ENCODE peak calls at places on chromosome 14, in nine cellular contexts. J, W, Y, U, O, M, Z, I and H are unnamed samples.

GRCh38 chr14:106039400-106039799 is 513.0 kb downstream of the TMEM121 start:
- DNase-seq in I (peak; percentile 66), O (peak; percentile 7), U (no peak), W (no peak), M (no peak), Z (no peak), Y (no peak), J (peak; percentile 30), H (no peak)

GRCh38 chr14:72402429-72402772 is 470.2 kb downstream of the RGS6 start:
- DNase-seq in U (no peak), O (no peak), J (no peak), Y (no peak), Z (no peak), M (no peak), I (no peak), W (no peak), H (no peak)

GRCh38 chr14:20455355-20456300 is 602 bp downstream of the APEX1 start:
- DNase-seq in J (no peak), Z (no peak), W (peak; percentile 64), M (peak; percentile 93), I (no peak), Y (no peak), U (no peak), O (no peak), H (no peak)

GRCh38 chr14:66923251-66923650 is 266.0 kb upstream of the GARIN2 start:
- DNase-seq in I (no peak), Y (no peak), Z (no peak), M (no peak), J (no peak), W (no peak), O (no peak), U (no peak), H (no peak)

GRCh38 chr14:54572316-54572715 is 5.4 kb downstream of the SAMD4A start:
- DNase-seq in Z (no peak), W (no peak), M (peak; percentile 38), O (no peak), I (peak; percentile 72), Y (no peak), J (peak; percentile 49), U (no peak), H (peak; percentile 25)

GRCh38 chr14:49971156-49972141 is 78.6 kb downstream of the ARF6 start:
- DNase-seq in Z (no peak), J (no peak), Y (no peak), I (peak; percentile 91), U (no peak), W (peak; percentile 13), M (no peak), O (no peak), H (peak; percentile 81)

GRCh38 chr14:100132161-100132902 is 27.1 kb downstream of the DEGS2 start:
- DNase-seq in U (peak; percentile 46), Y (no peak), Z (no peak), J (no peak), W (no peak), M (peak; percentile 97), I (no peak), O (no peak), H (no peak)

GRCh38 chr14:31920003-31920402 is 157.1 kb upstream of the ARHGAP5 start:
- DNase-seq in W (no peak), O (no peak), I (no peak), U (no peak), M (no peak), Z (no peak), J (no peak), Y (no peak), H (no peak)

GRCh38 chr14:22047105-22047504 is 373.5 kb upstream of the OR4E1 start:
- DNase-seq in W (no peak), O (no peak), J (peak; percentile 19), M (no peak), U (no peak), Z (peak; percentile 3), Y (no peak), I (peak; percentile 12), H (peak; percentile 64)

GRCh38 chr14:65879218-65880009 is 466.9 kb downstream of the FUT8 start:
- DNase-seq in Y (no peak), I (peak; percentile 15), O (peak; percentile 7), W (no peak), M (peak; percentile 95), J (no peak), U (peak; percentile 30), Z (no peak), H (no peak)